ENCODE peak calls at places on chromosomes 5 and 9, in four cellular contexts. F is anterior cingulate cortex, A is keratinocyte, Y is naive B cell. D is an unnamed sample.

GRCh38 chr9:106970219-106970975 is 107.4 kb downstream of the ZNF462 start:
- DNase-seq in F (no peak), A (no peak), Y (no peak), D (no peak)

GRCh38 chr9:87500491-87500890 is 2.8 kb downstream of the DAPK1 start:
- DNase-seq in F (no peak), A (no peak), Y (no peak), D (no peak)

GRCh38 chr5:178335287-178336030 is 102.9 kb upstream of the PHYKPL start:
- DNase-seq in F (no peak), A (no peak), Y (no peak), D (no peak)

GRCh38 chr9:117184173-117184572 is 230.7 kb downstream of the ASTN2 start:
- DNase-seq in F (no peak), A (no peak), Y (no peak), D (no peak)

GRCh38 chr5:59222687-59223511 is 640.0 kb downstream of the RAB3C start:
- DNase-seq in F (no peak), A (no peak), Y (no peak), D (no peak)

GRCh38 chr9:92668746-92669526 is 995 bp downstream of the IPPK start:
- DNase-seq in F (no peak), A (no peak), Y (no peak), D (peak; percentile 61)

GRCh38 chr5:120803282-120803681 is 339.2 kb downstream of the PRR16 start:
- DNase-seq in F (no peak), A (no peak), Y (no peak), D (peak; percentile 44)

GRCh38 chr9:136143215-136144001 is 24.7 kb upstream of the TMEM250 start:
- DNase-seq in F (no peak), A (no peak), Y (no peak), D (peak; percentile 31)

GRCh38 chr9:110050925-110051355 is 157.0 kb downstream of the C9orf152 start:
- DNase-seq in F (no peak), A (peak; percentile 67), Y (peak; percentile 24), D (peak; percentile 88)

GRCh38 chr9:36559036-36559695 is 13.5 kb upstream of the MELK start:
- DNase-seq in F (no peak), A (no peak), Y (no peak), D (peak; percentile 45)

GRCh38 chr5:159712672-159713071 is 203.6 kb upstream of the ADRA1B start:
- DNase-seq in F (no peak), A (no peak), Y (no peak), D (no peak)

GRCh38 chr9:70924380-70924779 is 197.0 kb downstream of the TRPM3 start:
- DNase-seq in F (no peak), A (no peak), Y (no peak), D (peak; percentile 86)

GRCh38 chr5:1111727-1112289 is at the start of gene SLC12A7:
- DNase-seq in F (no peak), A (no peak), Y (peak; percentile 73), D (no peak)

GRCh38 chr5:10702911-10703491 is 58.0 kb downstream of the DAP start:
- DNase-seq in F (no peak), A (peak; percentile 82), Y (no peak), D (peak; percentile 44)

GRCh38 chr9:6384732-6385131 is 28.3 kb upstream of the UHRF2 start:
- DNase-seq in F (no peak), A (no peak), Y (no peak), D (no peak)

GRCh38 chr9:130337784-130338380 is 72.3 kb downstream of the HMCN2 start:
- DNase-seq in F (no peak), A (no peak), Y (no peak), D (no peak)

GRCh38 chr9:12904261-12905000 is 129.6 kb downstream of the LURAP1L start:
- DNase-seq in F (no peak), A (no peak), Y (no peak), D (no peak)

GRCh38 chr5:43225649-43226245 is 33.7 kb downstream of the NIM1K start:
- DNase-seq in F (no peak), A (no peak), Y (no peak), D (no peak)

GRCh38 chr9:9522406-9522805 is 1090.4 kb downstream of the PTPRD start:
- DNase-seq in F (no peak), A (no peak), Y (no peak), D (no peak)